ENCODE peak calls at places on chromosomes 1 and 21, in six cellular contexts. Y, Q, M, E, W and I are unnamed samples.
A peak's percentile ranks its signal among the peaks of the same experiment; 100 is the strongest.

GRCh38 chr1:36609241-36610027 is 126.7 kb upstream of the CSF3R start:
- DNase-seq in E (peak; percentile 18), Y (peak; percentile 31), Q (no peak), M (no peak), W (peak; percentile 79), I (no peak)

GRCh38 chr1:27561126-27561899 is 42.6 kb downstream of the AHDC1 start:
- DNase-seq in E (no peak), Y (no peak), Q (no peak), M (no peak), W (no peak), I (no peak)

GRCh38 chr1:200493344-200493743 is 83.5 kb upstream of the ZNF281 start:
- DNase-seq in Q (no peak), Y (no peak), E (no peak), W (no peak), M (no peak), I (no peak)

GRCh38 chr1:212070720-212071302 is 35.3 kb downstream of the DTL start:
- DNase-seq in Q (no peak), W (no peak), E (no peak), Y (peak; percentile 72), M (peak; percentile 38), I (no peak)

GRCh38 chr1:63847308-63847910 is 73.6 kb downstream of the ROR1 start:
- DNase-seq in M (no peak), Y (no peak), E (peak; percentile 64), W (no peak), Q (no peak), I (no peak)

GRCh38 chr1:50656931-50657330 is 233.7 kb upstream of the DMRTA2 start:
- DNase-seq in W (no peak), Y (no peak), Q (no peak), M (no peak), E (no peak), I (no peak)

GRCh38 chr1:53639251-53639721 is 99.7 kb downstream of the GLIS1 start:
- DNase-seq in E (no peak), Y (no peak), W (no peak), M (peak; percentile 79), Q (no peak), I (peak; percentile 35)

GRCh38 chr1:218686258-218686657 is 341.1 kb downstream of the TGFB2 start:
- DNase-seq in M (peak; percentile 55), E (no peak), Q (no peak), W (no peak), Y (peak; percentile 53), I (no peak)

GRCh38 chr1:170640581-170640980 is 23.4 kb upstream of the PRRX1 start:
- DNase-seq in Y (no peak), E (no peak), M (peak; percentile 14), W (no peak), Q (no peak), I (no peak)

GRCh38 chr1:52140633-52141512 is 1.0 kb upstream of the ZFYVE9 start:
- DNase-seq in M (no peak), Y (peak; percentile 29), E (no peak), W (no peak), Q (no peak), I (no peak)

GRCh38 chr1:153572569-153573015 is 6.9 kb upstream of the S100A2 start:
- DNase-seq in M (peak; percentile 71), Q (peak; percentile 59), Y (peak; percentile 93), E (peak; percentile 89), W (peak; percentile 55), I (peak; percentile 90)

GRCh38 chr1:205355054-205355453 is 1.7 kb downstream of the KLHDC8A start:
- DNase-seq in E (peak; percentile 87), Y (no peak), M (no peak), Q (no peak), W (peak; percentile 88), I (no peak)

GRCh38 chr1:58434587-58434986 is 111.9 kb downstream of the OMA1 start:
- DNase-seq in W (no peak), E (no peak), Y (peak; percentile 18), M (no peak), Q (no peak), I (no peak)

GRCh38 chr1:204250428-204251030 is 36.7 kb upstream of the GOLT1A start:
- DNase-seq in E (no peak), W (no peak), M (no peak), Q (no peak), Y (no peak), I (no peak)

GRCh38 chr1:13699510-13699909 is 478 bp upstream of the PRDM2 start:
- DNase-seq in M (peak; percentile 10), E (no peak), Q (no peak), Y (no peak), W (no peak), I (no peak)

GRCh38 chr1:85290826-85291225 is 14.4 kb upstream of the BCL10 start:
- DNase-seq in W (no peak), E (no peak), Q (no peak), Y (no peak), M (peak; percentile 54), I (no peak)

GRCh38 chr1:25642710-25643109 is 26.1 kb downstream of the MAN1C1 start:
- DNase-seq in E (no peak), Y (peak; percentile 69), M (peak; percentile 39), W (no peak), Q (peak; percentile 82), I (no peak)

GRCh38 chr1:32349211-32349708 is 13.0 kb downstream of the FAM229A start:
- DNase-seq in M (peak; percentile 49), E (no peak), Y (peak; percentile 86), W (no peak), Q (no peak), I (peak; percentile 79)

GRCh38 chr1:175822575-175822974 is 79.2 kb upstream of the TNR start:
- DNase-seq in E (no peak), W (no peak), Q (no peak), M (peak; percentile 32), Y (no peak), I (no peak)

GRCh38 chr1:6899141-6899540 is 113.9 kb downstream of the CAMTA1 start:
- DNase-seq in E (no peak), M (no peak), Q (no peak), W (no peak), Y (no peak), I (no peak)

GRCh38 chr21:37425684-37426083 is 59.1 kb downstream of the DYRK1A start:
- DNase-seq in Y (no peak), M (no peak), W (no peak), Q (no peak), E (no peak), I (no peak)

GRCh38 chr21:45590726-45591618 is 48.7 kb upstream of the SLC19A1 start:
- DNase-seq in W (peak; percentile 66), E (no peak), Q (peak; percentile 58), Y (no peak), M (no peak), I (no peak)

GRCh38 chr1:147292012-147292411 is 49.5 kb downstream of the CHD1L start:
- DNase-seq in Q (no peak), M (peak; percentile 88), W (no peak), E (no peak), Y (no peak), I (no peak)

GRCh38 chr1:29487291-29487690 is 251.0 kb downstream of the PTPRU start:
- DNase-seq in M (no peak), Q (no peak), E (peak; percentile 1), W (no peak), Y (no peak), I (no peak)

GRCh38 chr1:82110366-82111254 is 309.9 kb downstream of the ADGRL2 start:
- DNase-seq in Q (no peak), Y (peak; percentile 39), M (no peak), W (no peak), E (no peak), I (no peak)

GRCh38 chr1:154877370-154877974 is 7.4 kb upstream of the KCNN3 start:
- DNase-seq in E (no peak), Q (no peak), Y (peak; percentile 81), W (no peak), M (no peak), I (no peak)

GRCh38 chr1:91846007-91846620 is 39.8 kb downstream of the TGFBR3 start:
- DNase-seq in Y (peak; percentile 48), E (no peak), W (peak; percentile 76), Q (no peak), M (peak; percentile 19), I (no peak)

GRCh38 chr1:180271640-180272255 is 41.7 kb downstream of the LHX4 start:
- DNase-seq in Q (no peak), E (no peak), Y (no peak), M (no peak), W (no peak), I (no peak)

DNA sequence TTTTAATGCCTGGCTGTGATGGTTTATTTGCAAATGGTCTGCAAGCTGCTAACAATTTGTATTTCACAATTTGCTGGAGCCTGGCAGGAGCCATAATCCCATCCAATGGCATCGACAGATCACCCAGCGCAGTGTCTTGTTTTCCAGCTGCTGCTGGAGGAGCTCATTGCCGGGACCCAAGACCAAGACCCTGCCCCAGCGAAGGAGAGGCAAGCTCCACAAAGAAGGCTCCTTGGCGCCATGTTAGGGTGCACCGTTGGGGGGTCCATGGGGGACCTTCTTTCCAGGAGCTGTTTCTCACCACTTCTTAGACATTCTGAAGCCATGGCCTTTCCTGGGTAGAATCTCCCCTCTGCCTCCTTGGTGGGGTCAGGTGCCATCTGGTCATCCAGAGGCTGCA is 31.1 kb downstream of the AJAP1 start:
- DNase-seq in W (no peak), Y (no peak), E (no peak), M (no peak), Q (no peak), I (no peak)
- H3K4me1 ChIP-seq in W (no peaks in the 10 kb centered on the region), Y (no peaks in the 10 kb centered on the region), E (no peaks in the 10 kb centered on the region), M (no peaks in the 10 kb centered on the region), Q (no peaks in the 10 kb centered on the region), I (no peaks in the 10 kb centered on the region)

GRCh38 chr1:101240041-101240430 is 3.2 kb downstream of the S1PR1 start:
- DNase-seq in Y (peak; percentile 65), W (no peak), Q (no peak), M (no peak), E (no peak), I (no peak)
- H3K4me3 ChIP-seq in Y (peak overlapping the region; percentile 21), W (no peak overlapping the region), Q (peak overlapping the region; percentile 64), M (no peak overlapping the region), E (peak overlapping the region; percentile 66), I (no peak overlapping the region)

GRCh38 chr1:169511339-169512028 is 25.7 kb upstream of the SLC19A2 start:
- DNase-seq in M (peak; percentile 90), E (no peak), Q (no peak), Y (peak; percentile 53), W (no peak), I (no peak)
- H3K4me1 ChIP-seq in M (no peaks in the 10 kb centered on the region), E (no peaks in the 10 kb centered on the region), Q (no peaks in the 10 kb centered on the region), Y (peaks cover 35% of the 10 kb centered on the region), W (no peaks in the 10 kb centered on the region), I (no peaks in the 10 kb centered on the region)

GRCh38 chr1:47433037-47433421 is 4.8 kb upstream of the FOXD2 start:
- DNase-seq in Q (no peak), M (no peak), Y (no peak), W (no peak), E (no peak), I (no peak)

GRCh38 chr1:47435506-47436303 is 2.1 kb upstream of the FOXD2 start:
- DNase-seq in Y (no peak), Q (no peak), M (no peak), E (no peak), W (no peak), I (no peak)

GRCh38 chr1:47432071-47433036 is 5.5 kb upstream of the FOXD2 start:
- DNase-seq in W (peak; percentile 70), Y (peak; percentile 80), Q (peak; percentile 63), E (peak; percentile 66), M (peak; percentile 30), I (peak; percentile 91)

GRCh38 chr1:47433453-47434050 is 4.3 kb upstream of the FOXD2 start:
- DNase-seq in E (no peak), Y (no peak), W (no peak), M (no peak), Q (no peak), I (no peak)

GRCh38 chr1:47434051-47434842 is 3.6 kb upstream of the FOXD2 start:
- DNase-seq in Y (peak; percentile 39), W (no peak), Q (no peak), M (peak; percentile 34), E (peak; percentile 61), I (peak; percentile 79)
- H3K4me3 ChIP-seq in Y (no peak overlapping the region), W (no peak overlapping the region), Q (no peak overlapping the region), M (no peak overlapping the region), E (no peak overlapping the region), I (no peak overlapping the region)